ENCODE peak calls at places on chromosomes 16 and 17, in ten cellular contexts. V is small intestine; O is cardiac fibroblast; Y is body of pancreas; F is uterus; K is lung; R is effector memory CD4-positive, alpha-beta T cell; Z is choroid plexus epithelial cell; D is AG10803; H is adipocyte. G is an unnamed sample.

GRCh38 chr17:46167267-46167666 is 26.0 kb downstream of the KANSL1 start:
- DNase-seq in V (no peak), O (no peak), Y (no peak), F (no peak), K (no peak), R (no peak), Z (no peak), D (no peak), H (peak; percentile 64), G (no peak)

GRCh38 chr17:55680983-55681382 is 41.7 kb downstream of the TMEM100 start:
- DNase-seq in V (no peak), O (no peak), Y (no peak), F (no peak), K (no peak), R (no peak), Z (no peak), D (no peak), H (no peak), G (no peak)

GRCh38 chr17:10119203-10120112 is 78.9 kb downstream of the GAS7 start:
- DNase-seq in V (peak; percentile 20), O (no peak), Y (peak; percentile 75), F (no peak), K (peak; percentile 79), R (no peak), Z (no peak), D (peak; percentile 46), H (no peak), G (peak; percentile 70)

GRCh38 chr17:1186923-1187771 is 7.4 kb upstream of the ABR start:
- DNase-seq in V (peak; percentile 76), O (peak; percentile 95), Y (peak; percentile 86), F (peak; percentile 90), K (peak; percentile 87), R (peak; percentile 61), Z (peak; percentile 93), D (peak; percentile 86), H (peak; percentile 92), G (peak; percentile 84)

GRCh38 chr17:34389343-34389742 is 26.3 kb upstream of the CCL1 start:
- DNase-seq in V (no peak), O (no peak), Y (no peak), F (no peak), K (no peak), R (no peak), Z (no peak), D (no peak), H (no peak), G (no peak)

GRCh38 chr17:72166040-72166439 is 45.2 kb downstream of the SOX9 start:
- DNase-seq in V (no peak), O (no peak), Y (peak; percentile 54), F (no peak), K (no peak), R (no peak), Z (no peak), D (no peak), H (no peak), G (no peak)

GRCh38 chr16:70573451-70574121 is 50.0 kb downstream of the SF3B3 start:
- DNase-seq in V (no peak), O (peak; percentile 97), Y (no peak), F (no peak), K (no peak), R (no peak), Z (peak; percentile 98), D (peak; percentile 91), H (peak; percentile 89), G (peak; percentile 33)

GRCh38 chr17:41631025-41631889 is 6.9 kb upstream of the KRT17 start:
- DNase-seq in V (peak; percentile 96), O (no peak), Y (no peak), F (no peak), K (no peak), R (no peak), Z (no peak), D (no peak), H (no peak), G (no peak)

GRCh38 chr16:18800674-18801196 is 614 bp downstream of the ARL6IP1 start:
- DNase-seq in V (no peak), O (peak; percentile 21), Y (no peak), F (no peak), K (no peak), R (no peak), Z (peak; percentile 34), D (peak; percentile 30), H (peak; percentile 64), G (no peak)

GRCh38 chr16:64450170-64450569 is 671.7 kb downstream of the CDH11 start:
- DNase-seq in V (no peak), O (no peak), Y (no peak), F (no peak), K (no peak), R (no peak), Z (no peak), D (peak; percentile 26), H (peak; percentile 38), G (no peak)

GRCh38 chr16:19014456-19014855 is 30.7 kb downstream of the TMC7 start:
- DNase-seq in V (no peak), O (peak; percentile 8), Y (no peak), F (no peak), K (peak; percentile 45), R (no peak), Z (no peak), D (peak; percentile 10), H (no peak), G (no peak)

GRCh38 chr17:40564195-40564882 is 933 bp downstream of the CCR7 start:
- DNase-seq in V (no peak), O (no peak), Y (no peak), F (no peak), K (no peak), R (no peak), Z (no peak), D (no peak), H (no peak), G (peak; percentile 51)

GRCh38 chr17:43552229-43552837 is 6.2 kb upstream of the ETV4 start:
- DNase-seq in V (peak; percentile 56), O (no peak), Y (no peak), F (no peak), K (no peak), R (no peak), Z (no peak), D (no peak), H (no peak), G (no peak)

GRCh38 chr16:57297856-57298255 is 13.4 kb upstream of the PLLP start:
- DNase-seq in V (peak; percentile 65), O (no peak), Y (peak; percentile 15), F (no peak), K (no peak), R (peak; percentile 50), Z (no peak), D (no peak), H (no peak), G (no peak)

GRCh38 chr17:74755533-74755932 is 7.1 kb downstream of the NHERF1 start:
- DNase-seq in V (no peak), O (no peak), Y (no peak), F (no peak), K (no peak), R (no peak), Z (no peak), D (no peak), H (no peak), G (no peak)
- H3K4me3 ChIP-seq in V (no peak overlapping the region), O (no peak overlapping the region), Y (no peak overlapping the region), F (no peak overlapping the region), K (no peak overlapping the region), R (no peak overlapping the region), Z (no peak overlapping the region), D (no peak overlapping the region), H (no peak overlapping the region), G (no peak overlapping the region)

DNA sequence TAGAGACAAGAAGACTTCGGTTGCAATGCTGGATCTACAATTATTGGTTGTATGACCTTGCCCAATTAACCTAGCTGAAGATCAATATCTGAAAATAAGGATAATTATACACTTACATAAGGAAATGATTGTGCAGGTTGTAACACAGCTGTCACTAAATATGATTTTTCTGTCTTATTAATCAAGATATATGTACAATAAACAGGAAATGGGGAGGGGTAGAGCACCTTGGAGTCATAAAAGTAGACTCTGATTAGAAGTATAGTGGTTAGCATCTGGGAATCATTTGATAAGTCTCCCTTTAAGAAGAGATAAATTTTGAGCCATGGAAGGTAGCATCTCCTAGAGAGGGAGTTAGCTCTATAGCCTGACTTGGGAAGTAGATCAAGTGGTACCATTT is 369.2 kb downstream of the SHISA9 start:
- DNase-seq in V (no peak), O (no peak), Y (no peak), F (no peak), K (no peak), R (no peak), Z (no peak), D (no peak), H (no peak), G (no peak)
- H3K4me3 ChIP-seq in V (no peak overlapping the region), O (no peak overlapping the region), Y (no peak overlapping the region), F (no peak overlapping the region), K (no peak overlapping the region), R (no peak overlapping the region), Z (no peak overlapping the region), D (no peak overlapping the region), H (no peak overlapping the region), G (no peak overlapping the region)

GRCh38 chr16:30470632-30471007 is 1.9 kb upstream of the ITGAL start:
- DNase-seq in V (no peak), O (no peak), Y (no peak), F (no peak), K (no peak), R (no peak), Z (no peak), D (no peak), H (no peak), G (no peak)

GRCh38 chr16:30474684-30475083 is 2.1 kb downstream of the ITGAL start:
- DNase-seq in V (no peak), O (no peak), Y (no peak), F (no peak), K (no peak), R (no peak), Z (no peak), D (no peak), H (no peak), G (no peak)

GRCh38 chr16:30474062-30474452 is 1.5 kb downstream of the ITGAL start:
- DNase-seq in V (no peak), O (no peak), Y (no peak), F (no peak), K (no peak), R (no peak), Z (no peak), D (no peak), H (no peak), G (no peak)

GRCh38 chr16:30473231-30474061 is 904 bp downstream of the ITGAL start:
- DNase-seq in V (no peak), O (no peak), Y (no peak), F (no peak), K (no peak), R (peak; percentile 20), Z (no peak), D (no peak), H (no peak), G (no peak)

GRCh38 chr16:30472328-30472942 is at the start of gene ITGAL:
- DNase-seq in V (peak; percentile 81), O (no peak), Y (no peak), F (no peak), K (peak; percentile 62), R (peak; percentile 72), Z (no peak), D (no peak), H (no peak), G (no peak)
- H3K4me3 ChIP-seq in V (peak within 1 kb of the TSS; percentile 24), O (no peak within 1 kb of the TSS), Y (no peak within 1 kb of the TSS), F (no peak within 1 kb of the TSS), K (no peak within 1 kb of the TSS), R (peak within 1 kb of the TSS; percentile 51), Z (no peak within 1 kb of the TSS), D (no peak within 1 kb of the TSS), H (no peak within 1 kb of the TSS), G (no peak within 1 kb of the TSS)

GRCh38 chr16:28987170-28987853 is 2.5 kb downstream of the LAT start:
- DNase-seq in V (no peak), O (no peak), Y (no peak), F (no peak), K (no peak), R (no peak), Z (no peak), D (no peak), H (no peak), G (no peak)
- H3K4me3 ChIP-seq in V (no peak overlapping the region), O (no peak overlapping the region), Y (no peak overlapping the region), F (no peak overlapping the region), K (no peak overlapping the region), R (no peak overlapping the region), Z (no peak overlapping the region), D (no peak overlapping the region), H (no peak overlapping the region), G (no peak overlapping the region)

G was measured in tibial artery.